ENCODE peak calls at places on chromosome 11, in ten cellular contexts. E is HCT116, R is ovary, Y is heart left ventricle, O is tibial nerve, S is A549, L is IMR-90, N is NB4, X is uterus, C is Peyer's patch. J is an unnamed sample.
A peak's percentile ranks its signal among the peaks of the same experiment; 100 is the strongest.

GRCh38 chr11:83087035-83087434 is 15.3 kb upstream of the RAB30 start:
- DNase-seq in E (no peak), R (no peak), Y (no peak), O (no peak), S (peak; percentile 43), L (no peak), N (peak; percentile 46), X (no peak), C (no peak), J (no peak)

GRCh38 chr11:73306069-73306468 is 2.0 kb upstream of the ARHGEF17 start:
- DNase-seq in E (no peak), R (no peak), Y (no peak), O (no peak), S (peak; percentile 30), L (no peak), N (peak; percentile 52), X (no peak), C (no peak), J (no peak)

GRCh38 chr11:43576834-43577521 is 103.6 kb upstream of the HSD17B12 start:
- DNase-seq in E (peak; percentile 12), R (peak; percentile 60), Y (peak; percentile 45), O (no peak), S (peak; percentile 62), L (peak; percentile 49), N (peak; percentile 41), X (no peak), C (no peak), J (no peak)

GRCh38 chr11:10564692-10565318 is 3.7 kb downstream of the LYVE1 start:
- DNase-seq in E (no peak), R (no peak), Y (no peak), O (no peak), S (no peak), L (no peak), N (peak; percentile 28), X (no peak), C (no peak), J (no peak)

GRCh38 chr11:59556883-59557205 is 45.5 kb downstream of the OR4D9 start:
- DNase-seq in E (no peak), R (no peak), Y (no peak), O (no peak), S (peak; percentile 79), L (no peak), N (peak; percentile 73), X (no peak), C (no peak), J (no peak)

GRCh38 chr11:125123194-125123946 is 11.9 kb upstream of the TMEM218 start:
- DNase-seq in E (no peak), R (no peak), Y (no peak), O (no peak), S (no peak), L (peak; percentile 28), N (no peak), X (no peak), C (no peak), J (no peak)

GRCh38 chr11:43942651-43943356 is 367 bp downstream of the C11orf96 start:
- DNase-seq in E (no peak), R (peak; percentile 79), Y (no peak), O (no peak), S (peak; percentile 46), L (peak; percentile 33), N (peak; percentile 55), X (peak; percentile 59), C (no peak), J (no peak)

GRCh38 chr11:125532668-125533067 is 36.6 kb upstream of the FEZ1 start:
- DNase-seq in E (no peak), R (no peak), Y (no peak), O (no peak), S (no peak), L (no peak), N (no peak), X (no peak), C (no peak), J (no peak)

GRCh38 chr11:88345408-88345807 is 7.9 kb upstream of the CTSC start:
- DNase-seq in E (no peak), R (no peak), Y (no peak), O (no peak), S (no peak), L (peak; percentile 54), N (peak; percentile 77), X (no peak), C (no peak), J (no peak)

GRCh38 chr11:44498524-44498923 is 66.9 kb upstream of the CD82 start:
- DNase-seq in E (no peak), R (no peak), Y (no peak), O (no peak), S (no peak), L (no peak), N (no peak), X (peak; percentile 76), C (no peak), J (no peak)

GRCh38 chr11:128086794-128087193 is 500.6 kb downstream of the ETS1 start:
- DNase-seq in E (no peak), R (no peak), Y (no peak), O (no peak), S (no peak), L (no peak), N (peak; percentile 6), X (no peak), C (no peak), J (no peak)

GRCh38 chr11:1766719-1767398 is 3.1 kb upstream of the CTSD start:
- DNase-seq in E (no peak), R (peak; percentile 28), Y (peak; percentile 15), O (no peak), S (no peak), L (no peak), N (no peak), X (no peak), C (no peak), J (peak; percentile 81)

GRCh38 chr11:26626346-26626745 is 54.3 kb upstream of the MUC15 start:
- DNase-seq in E (no peak), R (no peak), Y (no peak), O (no peak), S (peak; percentile 13), L (no peak), N (no peak), X (no peak), C (no peak), J (no peak)

GRCh38 chr11:129701706-129702105 is 113.9 kb upstream of the TMEM45B start:
- DNase-seq in E (no peak), R (no peak), Y (no peak), O (no peak), S (no peak), L (no peak), N (no peak), X (no peak), C (no peak), J (no peak)

GRCh38 chr11:119484741-119485605 is 62.0 kb upstream of the THY1 start:
- DNase-seq in E (no peak), R (no peak), Y (peak; percentile 14), O (no peak), S (no peak), L (no peak), N (peak; percentile 36), X (no peak), C (no peak), J (no peak)

DNA sequence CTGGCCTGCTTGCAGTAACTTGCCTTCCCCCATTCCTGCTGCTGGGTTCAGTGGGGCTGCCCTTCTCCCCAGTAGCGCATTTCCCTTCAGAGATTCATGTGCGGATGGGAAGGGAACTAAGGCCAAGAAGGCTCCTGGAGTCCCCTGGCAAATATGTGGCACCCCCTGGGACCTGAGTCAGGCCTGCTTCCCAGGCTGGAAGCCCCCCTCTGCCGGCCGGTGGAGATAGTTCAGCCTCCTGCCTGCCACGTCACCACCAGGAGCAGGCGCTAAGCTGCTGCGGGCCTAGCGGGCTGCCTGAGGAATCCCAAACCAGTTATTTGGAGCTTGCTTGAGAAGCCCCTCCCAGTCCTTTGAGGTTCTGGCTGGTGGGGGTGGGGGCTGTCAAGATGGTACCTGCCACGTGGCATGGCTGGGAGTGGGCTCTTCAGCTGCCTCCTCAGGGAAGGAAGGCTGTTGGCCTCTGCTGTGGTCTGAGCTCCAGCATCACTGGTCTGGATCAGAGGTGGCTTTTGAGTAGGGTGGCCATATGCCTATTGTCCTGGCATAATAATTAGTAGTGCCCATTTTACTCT is 2.0 kb downstream of the SERPINH1 start:
- DNase-seq in E (no peak), R (peak; percentile 84), Y (peak; percentile 85), O (no peak), S (no peak), L (peak; percentile 92), N (no peak), X (peak; percentile 80), C (no peak), J (peak; percentile 34)
- TF ChIP-seq POLR2A in E (no peak), R (no peak), Y (no peak), O (no peak), S (no peak), L (peak; percentile 71), N (no peak), X (no peak), C (no peak), J (no peak)

GRCh38 chr11:8682219-8683114 is at the start of the genes RPL27A and TRIM66:
- DNase-seq in E (peak; percentile 90), R (peak; percentile 100), Y (peak; percentile 99), O (peak; percentile 97), S (peak; percentile 97), L (peak; percentile 95), N (peak; percentile 95), X (peak; percentile 99), C (peak; percentile 98), J (peak; percentile 97)
- TF ChIP-seq CTCF in E (no peak), R (peak; percentile 7), Y (no peak), O (no peak), S (no peak), L (peak; percentile 10), N (no peak), X (no peak), C (no peak), J (no peak)

GRCh38 chr11:71452354-71453020 is 516 bp upstream of the NADSYN1 start:
- DNase-seq in E (no peak), R (peak; percentile 61), Y (peak; percentile 49), O (no peak), S (no peak), L (peak; percentile 35), N (peak; percentile 85), X (peak; percentile 42), C (peak; percentile 66), J (no peak)
- H3K4me3 ChIP-seq in E (peak overlapping the region; percentile 99), R (peak overlapping the region; percentile 95), Y (peak overlapping the region; percentile 89), O (peak overlapping the region; percentile 77), S (peak overlapping the region; percentile 97), L (peak overlapping the region; percentile 61), N (peak overlapping the region; percentile 82), X (peak overlapping the region; percentile 81), C (peak overlapping the region; percentile 86), J (peak overlapping the region; percentile 46)

GRCh38 chr11:64858467-64859401 is 14.3 kb upstream of the CDC42BPG start:
- DNase-seq in E (no peak), R (no peak), Y (peak; percentile 85), O (no peak), S (no peak), L (no peak), N (peak; percentile 70), X (no peak), C (peak; percentile 84), J (no peak)

GRCh38 chr11:64859542-64860414 is 15.3 kb upstream of the CDC42BPG start:
- DNase-seq in E (no peak), R (no peak), Y (no peak), O (no peak), S (no peak), L (no peak), N (peak; percentile 95), X (no peak), C (peak; percentile 78), J (no peak)

GRCh38 chr11:64863381-64864060 is 14.9 kb downstream of the EHD1 start:
- DNase-seq in E (no peak), R (peak; percentile 78), Y (peak; percentile 63), O (no peak), S (no peak), L (no peak), N (no peak), X (peak; percentile 75), C (no peak), J (no peak)

GRCh38 chr11:64862914-64863313 is 15.5 kb downstream of the EHD1 start:
- DNase-seq in E (no peak), R (no peak), Y (peak; percentile 81), O (no peak), S (no peak), L (no peak), N (no peak), X (no peak), C (no peak), J (no peak)

GRCh38 chr11:64861227-64861970 is 16.9 kb upstream of the CDC42BPG start:
- DNase-seq in E (no peak), R (no peak), Y (no peak), O (no peak), S (no peak), L (no peak), N (peak; percentile 90), X (no peak), C (no peak), J (no peak)
- TF ChIP-seq POLR2A in E (no peak), R (no peak), Y (no peak), O (no peak), S (no peak), L (no peak), N (no peak), X (no peak), C (no peak), J (no peak)